ENCODE peak calls at places on chromosome 4, in six cellular contexts. V is left lung, J is omental fat pad, C is AG04449, S is neural progenitor cell, U is heart left ventricle. F is an unnamed sample.

GRCh38 chr4:2338754-2339457 is 77.0 kb upstream of the MXD4 start:
- DNase-seq in J (no peak), C (no peak), U (no peak), S (no peak), V (peak; percentile 68), F (no peak)

GRCh38 chr4:106708604-106708876 is 327.6 kb downstream of the DKK2 start:
- DNase-seq in U (no peak), C (no peak), J (no peak), V (no peak), S (no peak), F (no peak)

GRCh38 chr4:88933414-88933813 is 123.6 kb downstream of the FAM13A start:
- DNase-seq in S (no peak), C (no peak), V (no peak), J (no peak), U (no peak), F (no peak)

GRCh38 chr4:101953949-101954348 is 163.4 kb downstream of the BANK1 start:
- DNase-seq in C (no peak), J (no peak), U (no peak), S (peak; percentile 65), V (no peak), F (peak; percentile 2)

GRCh38 chr4:7785017-7785416 is 154.6 kb downstream of the AFAP1 start:
- DNase-seq in S (no peak), J (no peak), C (no peak), V (no peak), U (no peak), F (no peak)

GRCh38 chr4:125323547-125324100 is 8.9 kb downstream of the FAT4 start:
- DNase-seq in S (peak; percentile 18), V (no peak), C (no peak), J (no peak), U (no peak), F (peak; percentile 28)

GRCh38 chr4:632391-632790 is 7.0 kb downstream of the PDE6B start:
- DNase-seq in S (no peak), V (peak; percentile 20), J (no peak), U (no peak), C (no peak), F (no peak)

GRCh38 chr4:129377131-129377845 is 281.3 kb downstream of the C4orf33 start:
- DNase-seq in V (no peak), U (no peak), J (no peak), C (no peak), S (no peak), F (no peak)

GRCh38 chr4:184402239-184402638 is 72.1 kb downstream of the IRF2 start:
- DNase-seq in S (peak; percentile 46), J (no peak), V (no peak), U (no peak), C (no peak), F (no peak)

GRCh38 chr4:126004936-126005335 is 690.2 kb downstream of the FAT4 start:
- DNase-seq in V (no peak), C (no peak), S (peak; percentile 3), U (no peak), J (no peak), F (peak; percentile 1)

GRCh38 chr4:15043226-15043625 is 40.9 kb downstream of the CPEB2 start:
- DNase-seq in V (no peak), U (no peak), C (no peak), S (peak; percentile 9), J (no peak), F (no peak)

GRCh38 chr4:118776166-118776954 is 59.6 kb downstream of the SEC24D start:
- DNase-seq in J (no peak), V (no peak), U (no peak), S (no peak), C (no peak), F (no peak)

GRCh38 chr4:56786955-56787354 is 34.5 kb downstream of the SPINK2 start:
- DNase-seq in J (no peak), U (peak; percentile 84), C (no peak), S (peak; percentile 9), V (no peak), F (no peak)

GRCh38 chr4:44662623-44663006 is 11.2 kb upstream of the YIPF7 start:
- DNase-seq in S (no peak), C (no peak), J (no peak), U (no peak), V (no peak), F (no peak)

GRCh38 chr4:146235654-146236570 is 21.6 kb downstream of the REELD1 start:
- DNase-seq in C (no peak), U (no peak), V (no peak), J (no peak), S (no peak), F (no peak)

GRCh38 chr4:8854866-8855265 is 16.8 kb downstream of the HMX1 start:
- DNase-seq in V (peak; percentile 62), S (no peak), U (peak; percentile 53), C (no peak), J (no peak), F (no peak)

GRCh38 chr4:144818136-144818535 is 172.2 kb downstream of the HHIP start:
- DNase-seq in U (no peak), J (no peak), C (no peak), S (no peak), V (no peak), F (peak; percentile 5)

GRCh38 chr4:32112891-32113290 is 1392.7 kb downstream of the PCDH7 start:
- DNase-seq in S (no peak), J (no peak), C (no peak), V (no peak), U (no peak), F (no peak)

GRCh38 chr4:145485120-145485519 is 3.5 kb downstream of the SMAD1 start:
- DNase-seq in J (no peak), U (no peak), V (no peak), C (no peak), S (no peak), F (no peak)

GRCh38 chr4:76896731-76897521 is 1.0 kb downstream of the SOWAHB start:
- DNase-seq in J (no peak), C (no peak), U (peak; percentile 63), S (peak; percentile 80), V (peak; percentile 84), F (peak; percentile 54)

GRCh38 chr4:13133700-13134099 is 350.4 kb downstream of the RAB28 start:
- DNase-seq in C (no peak), U (no peak), S (no peak), V (no peak), J (no peak), F (no peak)

GRCh38 chr4:70559216-70559830 is 32.7 kb upstream of the AMBN start:
- DNase-seq in V (no peak), S (peak; percentile 64), J (no peak), U (no peak), C (peak; percentile 0), F (peak; percentile 53)

GRCh38 chr4:163343604-163344146 is at the start of gene NPY5R:
- DNase-seq in U (peak; percentile 44), J (no peak), S (peak; percentile 61), C (no peak), V (peak; percentile 62), F (peak; percentile 14)

GRCh38 chr4:2256781-2257191 is 5.1 kb downstream of the MXD4 start:
- DNase-seq in J (peak; percentile 11), C (no peak), V (peak; percentile 72), U (peak; percentile 83), S (no peak), F (no peak)

GRCh38 chr4:26356067-26356466 is 35.3 kb downstream of the RBPJ start:
- DNase-seq in S (no peak), V (no peak), J (no peak), U (no peak), C (no peak), F (no peak)

GRCh38 chr4:1406946-1407656 is 859 bp upstream of the NKX1-1 start:
- DNase-seq in U (peak; percentile 49), S (no peak), V (peak; percentile 55), J (no peak), C (no peak), F (no peak)

DNA sequence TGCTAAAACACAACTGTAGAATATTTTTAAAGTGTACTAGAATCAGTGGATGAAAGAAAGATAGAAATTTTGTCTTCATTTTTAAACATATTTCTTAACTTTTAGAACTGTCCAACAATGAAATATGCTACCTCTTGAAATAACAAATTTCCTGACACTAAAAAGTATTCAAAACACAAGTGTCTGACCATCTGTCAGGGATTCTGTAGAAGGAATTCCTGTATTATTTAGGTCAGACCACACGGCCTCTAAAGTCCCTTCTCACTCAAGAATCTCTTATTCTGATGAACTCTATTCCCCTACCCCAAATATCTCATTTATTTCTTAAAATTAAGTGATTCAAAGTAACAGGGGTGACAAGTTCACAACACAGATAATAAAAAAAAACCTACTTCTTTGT is 99.1 kb downstream of the MAML3 start:
- DNase-seq in C (no peak), V (no peak), J (no peak), S (no peak), U (no peak), F (no peak)
- TF ChIP-seq CTCF in C (no peak), V (no peak), J (no peak), S (no peak), U (no peak), F (no peak)

DNA sequence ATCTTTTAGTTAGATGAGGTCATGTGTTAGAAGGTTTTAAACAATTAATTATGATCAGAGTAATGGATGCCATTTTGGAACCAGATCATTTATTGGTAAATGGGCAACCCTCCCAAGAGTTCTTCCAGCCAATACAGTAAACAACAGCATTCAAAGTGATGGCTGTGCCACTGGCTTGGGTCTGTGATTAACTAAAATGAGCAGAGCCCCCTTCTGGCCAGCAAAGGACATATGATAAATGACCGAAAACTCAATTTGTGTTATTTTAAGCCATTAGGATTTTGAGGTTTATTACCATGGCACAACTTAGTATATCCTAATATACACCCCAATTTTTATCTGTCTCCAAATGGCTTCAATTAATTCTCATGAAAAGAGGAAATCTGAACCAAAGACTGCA is 90.8 kb upstream of the NPFFR2 start:
- DNase-seq in V (no peak), J (no peak), S (peak; percentile 69), C (no peak), U (no peak), F (peak; percentile 6)
- TF ChIP-seq CTCF in V (no peak), J (no peak), S (peak; percentile 72), C (no peak), U (no peak), F (no peak)

GRCh38 chr4:75484195-75484594 is 30.0 kb downstream of the RCHY1 start:
- DNase-seq in V (no peak), S (peak; percentile 2), U (no peak), C (no peak), J (no peak), F (no peak)

GRCh38 chr4:75495489-75495888 is 18.7 kb downstream of the RCHY1 start:
- DNase-seq in S (no peak), C (no peak), J (no peak), U (no peak), V (no peak), F (no peak)

GRCh38 chr4:75494563-75494962 is 19.6 kb downstream of the RCHY1 start:
- DNase-seq in S (no peak), C (no peak), J (no peak), U (no peak), V (no peak), F (no peak)

DNA sequence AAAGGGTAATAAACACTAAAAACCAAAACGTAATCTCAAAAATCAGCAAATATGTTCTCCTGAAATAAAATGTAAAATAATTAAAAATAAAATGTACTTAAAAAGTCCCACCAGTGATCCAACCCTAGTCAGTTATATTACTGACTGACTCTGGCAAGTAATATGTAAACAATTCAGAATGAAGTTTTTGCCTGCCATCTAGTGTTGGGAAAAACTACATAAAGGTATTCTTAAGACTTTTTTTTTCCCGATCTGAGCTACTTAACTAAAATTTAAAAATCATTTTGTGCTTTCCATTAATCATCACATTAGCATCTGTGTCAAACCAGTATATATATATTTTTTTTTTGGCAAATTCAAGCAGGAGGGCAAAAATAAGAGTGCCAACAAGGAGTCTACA is 24.0 kb downstream of the RCHY1 start:
- DNase-seq in S (peak; percentile 29), J (no peak), U (no peak), C (no peak), V (no peak), F (no peak)
- TF ChIP-seq CTCF in S (peak; percentile 41), J (no peak), U (no peak), C (no peak), V (no peak), F (no peak)

GRCh38 chr4:138494931-138495330 is 252.8 kb upstream of the SLC7A11 start:
- DNase-seq in U (no peak), V (no peak), J (no peak), S (peak; percentile 46), C (no peak), F (peak; percentile 71)
- TF ChIP-seq CTCF in U (no peak), V (no peak), J (no peak), S (peak; percentile 33), C (no peak), F (peak; percentile 23)

F was measured in Calu3.